ENCODE peak calls at places on chromosomes 13 and 19, in six cellular contexts. B, F, R, S, T and N are unnamed samples.

GRCh38 chr19:1863638-1864479 is 480 bp upstream of the KLF16 start:
- DNase-seq in B (peak), F (peak), S (peak), R (peak), T (peak), N (peak)

GRCh38 chr13:80524447-80525215 is 183.7 kb upstream of the SPRY2 start:
- DNase-seq in T (no peak), S (no peak), R (no peak), F (no peak), B (peak), N (no peak)

GRCh38 chr13:26897706-26898550 is 137.3 kb upstream of the GPR12 start:
- DNase-seq in F (no peak), B (no peak), R (no peak), T (no peak), S (no peak), N (no peak)

GRCh38 chr13:99981115-99982020 is at the start of gene ZIC2:
- DNase-seq in T (no peak), S (no peak), B (peak), F (no peak), R (no peak), N (no peak)

GRCh38 chr13:75550159-75550567 is 572 bp downstream of the UCHL3 start:
- DNase-seq in B (peak), R (peak), F (peak), T (peak), S (peak), N (peak)

GRCh38 chr19:611506-611869 is 21.8 kb downstream of the HCN2 start:
- DNase-seq in B (peak), R (peak), T (no peak), S (no peak), F (peak), N (no peak)

GRCh38 chr13:37127706-37128241 is 22.3 kb upstream of the CSNK1A1L start:
- DNase-seq in S (no peak), F (peak), R (peak), T (no peak), B (peak), N (no peak)

GRCh38 chr13:42757678-42758420 is 23.5 kb upstream of the FAM216B start:
- DNase-seq in S (no peak), B (no peak), T (no peak), R (no peak), F (no peak), N (no peak)

GRCh38 chr13:111115841-111116500 is 861 bp downstream of the ARHGEF7 start:
- DNase-seq in B (peak), S (peak), R (peak), T (peak), F (peak), N (no peak)

GRCh38 chr19:8148410-8149231 is 771 bp downstream of the FBN3 start:
- DNase-seq in B (no peak), T (no peak), F (no peak), R (no peak), S (no peak), N (no peak)

GRCh38 chr19:43639507-43640423 is at the start of gene CADM4:
- DNase-seq in F (no peak), T (peak), R (no peak), S (peak), B (no peak), N (no peak)

GRCh38 chr19:44607049-44607448 is 6.3 kb upstream of the IGSF23 start:
- DNase-seq in S (no peak), T (peak), B (peak), R (peak), F (peak), N (no peak)

GRCh38 chr19:47542030-47542475 is 27.2 kb upstream of the NAPA start:
- DNase-seq in S (peak), T (peak), B (peak), F (no peak), R (peak), N (no peak)

GRCh38 chr13:93098972-93099371 is 127.6 kb upstream of the GPC6 start:
- DNase-seq in B (no peak), T (no peak), R (no peak), S (peak), F (no peak), N (no peak)

GRCh38 chr19:485583-486236 is 10.6 kb upstream of the MADCAM1 start:
- DNase-seq in R (no peak), B (peak), F (no peak), T (no peak), S (no peak), N (no peak)

GRCh38 chr19:35223856-35224505 is 4.6 kb downstream of the FAM187B start:
- DNase-seq in R (no peak), F (no peak), B (peak), T (no peak), S (no peak), N (no peak)

GRCh38 chr13:101623469-101624209 is 171.2 kb downstream of the ITGBL1 start:
- DNase-seq in B (peak), R (peak), F (no peak), T (no peak), S (no peak), N (no peak)

GRCh38 chr19:3655402-3656072 is 28.9 kb upstream of the CACTIN start:
- DNase-seq in R (peak), T (peak), F (peak), B (peak), S (peak), N (no peak)
- H3K4me3 ChIP-seq in R (no peak), T (no peak), F (no peak), B (no peak), S (no peak), N (no peak)

DNA sequence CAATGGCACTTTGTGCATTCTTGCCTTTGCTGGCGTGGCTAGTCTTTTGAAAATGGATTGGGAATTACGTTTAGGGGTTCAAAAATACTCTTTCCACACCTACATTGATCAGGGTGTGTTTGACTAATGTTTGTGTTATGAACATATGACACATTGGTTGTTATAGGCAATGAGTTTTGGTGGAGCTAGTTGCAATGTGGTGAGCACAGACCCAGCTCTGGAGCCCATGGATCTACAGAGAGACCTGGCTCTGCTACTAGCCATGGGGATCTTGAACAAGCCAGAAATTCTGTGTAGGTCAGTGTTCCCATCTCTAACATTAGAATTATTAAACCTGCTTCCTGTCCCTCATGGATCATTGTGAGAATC is 222.4 kb upstream of the UBL3 start:
- DNase-seq in F (no peak), T (no peak), R (no peak), S (no peak), B (no peak), N (no peak)
- H3K4me3 ChIP-seq in F (no peak), T (no peak), R (no peak), S (no peak), B (no peak), N (no peak)

GRCh38 chr13:106603568-106603967 is 35.6 kb upstream of the ARGLU1 start:
- DNase-seq in B (no peak), T (no peak), S (no peak), F (no peak), R (no peak), N (no peak)

GRCh38 chr13:106610511-106610910 is 42.6 kb upstream of the ARGLU1 start:
- DNase-seq in R (peak), F (peak), T (no peak), B (peak), S (no peak), N (no peak)

GRCh38 chr13:106612688-106613087 is 44.8 kb upstream of the ARGLU1 start:
- DNase-seq in S (peak), B (peak), F (peak), T (peak), R (peak), N (no peak)

GRCh38 chr13:106609116-106609515 is 41.2 kb upstream of the ARGLU1 start:
- DNase-seq in F (no peak), T (no peak), R (no peak), B (no peak), S (no peak), N (no peak)
- H3K4me3 ChIP-seq in F (no peak), T (no peak), R (no peak), B (no peak), S (no peak), N (no peak)

DNA sequence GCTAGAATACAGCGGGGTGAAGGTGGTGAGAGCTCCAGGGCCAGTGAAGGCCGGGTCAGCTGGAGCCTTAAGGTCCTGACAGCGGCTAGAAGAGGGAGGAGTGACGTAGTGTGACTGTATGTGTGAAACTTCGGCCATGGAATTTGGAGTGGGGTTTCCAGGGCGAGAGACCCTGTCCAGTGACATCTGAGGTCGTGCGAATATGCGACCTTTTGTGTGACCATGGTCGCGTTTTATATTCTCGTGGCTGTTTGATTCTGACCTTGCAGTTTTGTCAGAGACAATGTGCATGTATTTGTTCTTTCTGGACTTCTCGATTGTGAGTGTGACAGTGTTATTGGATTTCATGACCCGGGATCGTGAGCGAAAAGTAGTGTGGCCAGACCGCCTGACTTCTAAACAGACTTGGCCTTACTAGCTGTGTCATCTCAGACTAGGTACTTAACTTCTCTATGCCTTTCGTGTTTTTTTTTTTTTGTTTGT is 405 bp upstream of the ZNF569 start:
- DNase-seq in F (no peak), T (no peak), B (no peak), S (no peak), R (no peak), N (no peak)
- H3K4me3 ChIP-seq in F (peak), T (peak), B (peak), S (peak), R (peak), N (peak)

DNA sequence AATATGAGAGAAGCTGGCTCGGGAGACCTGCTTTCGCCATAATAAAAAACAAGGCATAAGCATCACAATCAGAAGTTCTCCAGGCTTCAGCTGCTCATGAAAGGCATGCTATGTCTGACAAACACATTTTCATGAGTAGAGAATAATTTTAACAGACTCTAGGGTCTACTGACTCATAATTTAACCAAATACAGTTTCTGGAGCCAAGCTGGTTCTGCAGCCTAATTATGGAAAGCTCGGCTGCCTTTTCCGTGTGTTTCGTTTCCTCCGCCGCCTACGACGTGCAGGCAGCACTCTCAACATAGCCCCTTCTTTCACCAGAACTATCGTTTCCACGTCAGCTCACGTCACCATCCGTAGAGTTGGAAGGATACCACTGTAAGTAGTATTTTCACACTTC is 5.7 kb downstream of the MCF2L start:
- DNase-seq in T (no peak), S (no peak), R (no peak), B (peak), F (no peak), N (no peak)
- H3K4me3 ChIP-seq in T (no peak), S (no peak), R (no peak), B (no peak), F (no peak), N (no peak)

GRCh38 chr19:53908933-53909415 is at the start of gene CACNG7:
- DNase-seq in S (no peak), B (no peak), F (no peak), R (no peak), T (no peak), N (no peak)
- H3K4me3 ChIP-seq in S (no peak), B (no peak), F (peak), R (peak), T (no peak), N (no peak)

GRCh38 chr19:56404705-56405056 is 549 bp downstream of the ZNF583 start:
- DNase-seq in B (no peak), R (no peak), F (no peak), S (no peak), T (no peak), N (no peak)

GRCh38 chr19:56400485-56400884 is 3.6 kb upstream of the ZNF583 start:
- DNase-seq in B (no peak), T (no peak), F (no peak), R (no peak), S (no peak), N (no peak)

GRCh38 chr19:56405062-56405461 is 930 bp downstream of the ZNF583 start:
- DNase-seq in R (no peak), T (no peak), S (no peak), F (no peak), B (no peak), N (no peak)

GRCh38 chr19:56403261-56403660 is 871 bp upstream of the ZNF583 start:
- DNase-seq in T (no peak), R (peak), S (no peak), B (no peak), F (no peak), N (no peak)

DNA sequence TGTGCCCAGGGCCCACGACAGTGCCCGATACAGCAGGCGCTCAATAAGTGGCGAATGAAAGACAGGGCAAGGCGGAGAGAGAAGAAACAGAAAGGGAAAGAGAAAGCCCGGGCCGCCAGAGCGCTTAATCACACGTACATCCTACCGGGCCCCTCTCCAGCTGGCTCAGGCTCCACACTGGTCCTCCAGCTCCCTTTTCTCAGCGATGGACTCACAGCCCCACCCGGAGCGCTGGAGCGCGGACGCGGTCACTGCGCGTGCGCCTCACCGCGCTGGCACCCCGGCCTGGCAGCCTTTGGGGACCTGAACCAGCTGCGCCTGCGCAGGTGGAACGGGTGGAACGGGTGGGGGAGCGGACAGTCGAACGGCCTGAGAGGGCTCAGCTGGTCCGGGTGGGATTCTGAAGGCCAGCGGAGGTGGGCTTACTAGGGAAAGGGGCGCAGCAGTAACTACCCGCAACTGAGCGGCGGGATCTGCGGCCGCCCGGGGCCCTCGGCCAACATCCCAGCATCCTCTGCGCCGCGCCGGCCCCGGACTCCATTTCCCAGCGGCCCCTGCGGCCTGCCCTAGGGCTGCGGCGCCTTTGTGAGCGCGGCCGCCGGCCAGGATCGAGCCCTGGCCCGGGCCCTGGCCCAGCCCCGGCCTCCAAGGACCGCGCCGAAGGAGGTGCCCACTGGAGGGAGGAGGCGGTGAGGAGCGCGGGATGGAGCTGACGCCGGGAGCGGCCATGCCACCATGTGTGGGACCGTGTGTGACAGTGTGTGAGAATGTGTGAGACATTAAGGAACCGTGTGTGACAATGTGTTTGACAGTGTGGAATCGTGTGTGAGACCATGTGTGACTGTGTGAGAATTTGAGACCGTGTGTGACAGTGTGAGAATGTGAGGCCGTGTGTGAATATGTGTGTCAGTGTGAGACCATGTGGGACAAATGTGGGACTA is at the start of gene ZNF583:
- DNase-seq in R (peak), B (peak), S (peak), F (peak), T (peak), N (peak)
- H3K4me3 ChIP-seq in R (peak), B (peak), S (peak), F (peak), T (peak), N (peak)

GRCh38 chr19:52451241-52451640 is 2.1 kb upstream of the ZNF578 start:
- DNase-seq in F (no peak), R (no peak), T (no peak), S (no peak), B (no peak), N (no peak)
- H3K4me3 ChIP-seq in F (no peak), R (no peak), T (no peak), S (no peak), B (no peak), N (no peak)